ENCODE peak calls at places on chromosomes 1 and 21, in nine cellular contexts. N is adrenal gland, I is uterus, X is heart left ventricle, V is transverse colon, E is A549, J is ovary, M is NB4, G is tibial nerve. F is an unnamed sample.

GRCh38 chr1:5393146-5393545 is 599.1 kb downstream of the NPHP4 start:
- DNase-seq in V (no peak), E (no peak), X (no peak), G (no peak), J (no peak), N (no peak), M (no peak), I (no peak), F (no peak)

GRCh38 chr1:213138391-213138790 is 87.3 kb downstream of the RPS6KC1 start:
- DNase-seq in M (no peak), N (no peak), E (no peak), I (no peak), J (no peak), G (no peak), X (no peak), V (no peak), F (no peak)

GRCh38 chr1:158998781-158999161 is 10.9 kb upstream of the IFI16 start:
- DNase-seq in E (peak; percentile 58), M (peak; percentile 76), X (peak; percentile 59), G (peak; percentile 54), J (peak; percentile 82), I (peak; percentile 62), V (peak; percentile 26), N (peak; percentile 77), F (peak; percentile 71)

GRCh38 chr1:206651958-206652890 is 16.9 kb downstream of the DYRK3 start:
- DNase-seq in G (no peak), J (no peak), E (no peak), V (peak; percentile 26), I (no peak), M (peak; percentile 38), X (no peak), N (peak; percentile 49), F (peak; percentile 92)

GRCh38 chr1:42963378-42964005 is 4.8 kb upstream of the SLC2A1 start:
- DNase-seq in M (no peak), E (peak; percentile 72), N (no peak), J (no peak), X (no peak), I (no peak), V (no peak), G (no peak), F (peak; percentile 97)

GRCh38 chr1:162285149-162285561 is 91.5 kb downstream of the SPATA46 start:
- DNase-seq in J (no peak), G (no peak), V (peak; percentile 83), E (no peak), I (no peak), M (no peak), X (peak; percentile 67), N (peak; percentile 80), F (peak; percentile 56)

GRCh38 chr1:238606896-238607295 is 716.2 kb upstream of the ZP4 start:
- DNase-seq in X (no peak), I (no peak), E (peak; percentile 6), N (no peak), M (peak; percentile 81), J (no peak), V (no peak), G (no peak), F (no peak)

GRCh38 chr1:17540255-17541001 is 930 bp downstream of the ARHGEF10L start:
- DNase-seq in X (peak; percentile 68), N (no peak), I (peak; percentile 80), G (no peak), M (no peak), J (peak; percentile 82), V (no peak), E (no peak), F (no peak)

GRCh38 chr1:101107496-101108115 is 82.0 kb upstream of the DPH5 start:
- DNase-seq in M (no peak), J (no peak), N (no peak), G (no peak), X (no peak), V (no peak), E (no peak), I (no peak), F (no peak)

GRCh38 chr1:201885531-201886075 is 3.1 kb upstream of the SHISA4 start:
- DNase-seq in X (no peak), N (peak; percentile 86), M (no peak), I (no peak), V (no peak), G (no peak), E (peak; percentile 39), J (no peak), F (peak; percentile 28)

GRCh38 chr1:21590906-21591301 is 78.3 kb downstream of the RAP1GAP start:
- DNase-seq in J (no peak), G (no peak), E (no peak), I (no peak), N (no peak), X (no peak), M (no peak), V (no peak), F (no peak)

GRCh38 chr1:53737648-53738204 is 1.2 kb downstream of the GLIS1 start:
- DNase-seq in G (no peak), I (no peak), J (peak; percentile 33), N (no peak), E (no peak), X (no peak), V (no peak), M (no peak), F (no peak)

GRCh38 chr1:183205196-183205781 is 19.2 kb downstream of the LAMC2 start:
- DNase-seq in X (no peak), E (no peak), V (no peak), N (no peak), J (no peak), I (no peak), M (no peak), G (no peak), F (no peak)

GRCh38 chr21:32732544-32732943 is 4.7 kb upstream of the SYNJ1 start:
- DNase-seq in J (no peak), I (no peak), V (no peak), G (no peak), N (no peak), E (no peak), M (no peak), X (no peak), F (no peak)

GRCh38 chr1:242523282-242523967 is 1.1 kb downstream of the PLD5 start:
- DNase-seq in I (no peak), M (no peak), E (no peak), X (peak; percentile 24), N (no peak), V (no peak), G (no peak), J (no peak), F (no peak)

GRCh38 chr1:3910769-3911520 is 10.9 kb upstream of the C1orf174 start:
- DNase-seq in X (peak; percentile 63), N (peak; percentile 78), E (peak; percentile 74), V (peak; percentile 82), I (peak; percentile 52), M (peak; percentile 75), J (peak; percentile 61), G (no peak), F (peak; percentile 78)

GRCh38 chr21:42429021-42429420 is 25.3 kb downstream of the UBASH3A start:
- DNase-seq in V (no peak), G (no peak), E (no peak), I (no peak), M (no peak), J (no peak), N (no peak), X (no peak), F (no peak)

GRCh38 chr1:240188139-240188538 is 96.5 kb downstream of the FMN2 start:
- DNase-seq in V (no peak), J (no peak), G (no peak), E (no peak), X (no peak), I (no peak), M (no peak), N (no peak), F (no peak)

GRCh38 chr1:1615256-1616044 is at the start of gene MIB2:
- DNase-seq in J (peak; percentile 98), M (peak; percentile 97), N (peak; percentile 98), X (peak; percentile 98), G (peak; percentile 86), E (peak; percentile 94), I (peak; percentile 96), V (peak; percentile 98), F (peak; percentile 99)

GRCh38 chr1:1613509-1614082 is 1.7 kb upstream of the MIB2 start:
- DNase-seq in X (peak; percentile 9), V (no peak), E (no peak), I (no peak), J (no peak), G (no peak), N (no peak), M (no peak), F (no peak)

GRCh38 chr1:1614954-1615255 is 395 bp upstream of the MIB2 start:
- DNase-seq in J (no peak), V (no peak), X (no peak), N (no peak), I (no peak), G (no peak), M (no peak), E (no peak), F (no peak)

GRCh38 chr1:1616045-1616821 is 933 bp downstream of the MIB2 start:
- DNase-seq in V (peak; percentile 69), M (peak; percentile 50), N (peak; percentile 65), G (no peak), E (no peak), J (no peak), I (peak; percentile 38), X (peak; percentile 69), F (peak; percentile 69)

GRCh38 chr1:1614204-1614953 is 921 bp upstream of the MIB2 start:
- DNase-seq in N (peak; percentile 84), I (no peak), J (peak; percentile 73), X (peak; percentile 51), E (no peak), M (peak; percentile 89), G (no peak), V (peak; percentile 58), F (peak; percentile 86)
- TF ChIP-seq POLR2A in N (peak; percentile 58), I (no peak), J (no peak), X (no peak), E (no peak), M (no peak), G (no peak), V (no peak), F (no peak)

GRCh38 chr1:192086643-192087042 is 71.6 kb upstream of the RGS18 start:
- DNase-seq in I (no peak), J (no peak), V (no peak), N (no peak), E (no peak), X (no peak), M (no peak), G (no peak), F (no peak)

GRCh38 chr1:192080671-192081070 is 77.6 kb upstream of the RGS18 start:
- DNase-seq in E (no peak), I (no peak), J (no peak), G (no peak), N (no peak), X (no peak), V (no peak), M (no peak), F (no peak)
- TF ChIP-seq POLR2A in E (no peak), I (no peak), J (no peak), G (no peak), N (no peak), X (no peak), V (no peak), M (no peak), F (no peak)

GRCh38 chr1:2204384-2205190 is 10.0 kb upstream of the FAAP20 start:
- DNase-seq in J (peak; percentile 90), X (peak; percentile 90), I (peak; percentile 90), G (peak; percentile 66), E (no peak), M (peak; percentile 83), N (peak; percentile 86), V (peak; percentile 57), F (peak; percentile 88)
- TF ChIP-seq POLR2A in J (peak; percentile 53), X (peak; percentile 82), I (peak; percentile 67), G (peak; percentile 19), E (no peak), M (no peak), N (peak; percentile 28), V (peak; percentile 38), F (no peak)

GRCh38 chr1:26789953-26790352 is 2.2 kb downstream of the PIGV start:
- DNase-seq in G (no peak), N (no peak), M (peak; percentile 65), I (no peak), E (no peak), J (no peak), V (no peak), X (no peak), F (no peak)
- TF ChIP-seq POLR2A in G (no peak), N (no peak), M (no peak), I (no peak), E (no peak), J (no peak), V (no peak), X (no peak), F (no peak)